ENCODE peak calls at places on chromosomes 11 and 22, in six cellular contexts. M is cardiac fibroblast; F is RWPE2; C is CD4-positive, alpha-beta T cell; Q is A549; W is foreskin keratinocyte. A is an unnamed sample.
A peak's percentile ranks its signal among the peaks of the same experiment; 100 is the strongest.

GRCh38 chr11:103803062-103803461 is 233.4 kb upstream of the DDI1 start:
- DNase-seq in C (no peak), W (no peak), Q (no peak), F (no peak), M (peak; percentile 86), A (no peak)

GRCh38 chr22:36104435-36104834 is 56.1 kb downstream of the APOL3 start:
- DNase-seq in W (no peak), F (no peak), Q (no peak), M (no peak), C (no peak), A (no peak)

GRCh38 chr11:82775218-82775617 is 41.6 kb upstream of the FAM181B start:
- DNase-seq in C (no peak), M (no peak), W (no peak), Q (no peak), F (no peak), A (no peak)

GRCh38 chr22:36156515-36157419 is 3.8 kb downstream of the APOL3 start:
- DNase-seq in C (peak; percentile 51), W (peak; percentile 17), M (peak; percentile 92), Q (no peak), F (no peak), A (peak; percentile 96)

GRCh38 chr11:5196067-5196466 is 4.4 kb downstream of the OR51V1 start:
- DNase-seq in Q (no peak), M (no peak), F (no peak), C (no peak), W (no peak), A (no peak)

GRCh38 chr11:122309262-122309925 is 193.4 kb upstream of the BLID start:
- DNase-seq in C (no peak), M (no peak), Q (no peak), W (no peak), F (no peak), A (no peak)

GRCh38 chr11:64887757-64888405 is 9.5 kb upstream of the EHD1 start:
- DNase-seq in Q (peak; percentile 80), F (no peak), M (peak; percentile 65), W (no peak), C (peak; percentile 84), A (peak; percentile 80)

GRCh38 chr22:45968003-45968650 is 8.8 kb downstream of the WNT7B start:
- DNase-seq in F (no peak), C (no peak), M (no peak), W (no peak), Q (no peak), A (no peak)

GRCh38 chr11:69430566-69430965 is 50.9 kb upstream of the LINC01488 start:
- DNase-seq in M (no peak), F (no peak), Q (peak; percentile 21), C (no peak), W (no peak), A (peak; percentile 37)

GRCh38 chr11:46346886-46347636 is at the start of gene DGKZ:
- DNase-seq in F (no peak), M (peak; percentile 89), C (peak; percentile 77), W (no peak), Q (peak; percentile 82), A (peak; percentile 84)

GRCh38 chr22:46652930-46653331 is 32.7 kb downstream of the GRAMD4 start:
- DNase-seq in F (no peak), C (no peak), M (peak; percentile 46), Q (no peak), W (no peak), A (no peak)

GRCh38 chr11:130145328-130145812 is 14.2 kb upstream of the ST14 start:
- DNase-seq in W (no peak), M (no peak), C (no peak), F (no peak), Q (no peak), A (no peak)

GRCh38 chr22:36985490-36985889 is 33.8 kb downstream of the TST start:
- DNase-seq in W (no peak), Q (no peak), F (no peak), C (no peak), M (no peak), A (no peak)

GRCh38 chr11:1387961-1388762 is 1.6 kb upstream of the BRSK2 start:
- DNase-seq in M (no peak), Q (peak; percentile 50), F (no peak), W (no peak), C (no peak), A (no peak)

GRCh38 chr11:121494355-121495099 is 41.8 kb upstream of the SORL1-AS1 start:
- DNase-seq in W (no peak), M (no peak), C (no peak), F (no peak), Q (no peak), A (no peak)

GRCh38 chr11:45233804-45234170 is 52.4 kb downstream of the SYT13 start:
- DNase-seq in F (no peak), M (no peak), C (no peak), W (no peak), Q (no peak), A (no peak)
- TF ChIP-seq CTCF in F (peak; percentile 32), M (no peak), C (no peak), W (no peak), Q (no peak), A (no peak)

DNA sequence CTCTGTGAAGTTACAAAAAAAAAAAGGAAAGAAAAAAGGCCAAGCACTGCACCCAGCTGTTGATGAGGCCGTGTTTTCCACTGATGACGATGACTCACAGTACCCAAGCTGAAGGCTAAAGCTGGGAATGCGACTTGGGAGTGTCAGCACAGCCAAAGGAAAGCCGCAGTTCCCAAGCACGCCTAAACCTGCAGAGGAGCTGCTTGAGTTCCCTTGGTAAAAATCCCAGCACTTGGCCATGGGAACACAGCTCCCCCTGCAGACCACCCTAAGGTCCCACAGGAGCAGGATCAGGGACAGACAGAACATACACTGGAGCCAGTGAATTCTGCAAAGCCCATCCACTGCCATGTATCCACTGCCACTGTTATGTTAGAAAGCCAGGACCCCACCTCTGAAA is 39.9 kb downstream of the SERGEF start:
- DNase-seq in F (peak; percentile 82), W (peak; percentile 91), Q (peak; percentile 62), C (no peak), M (peak; percentile 88), A (peak; percentile 92)
- TF ChIP-seq CTCF in F (peak; percentile 66), W (peak; percentile 97), Q (peak; percentile 32), C (no peak), M (peak; percentile 89), A (peak; percentile 94)

DNA sequence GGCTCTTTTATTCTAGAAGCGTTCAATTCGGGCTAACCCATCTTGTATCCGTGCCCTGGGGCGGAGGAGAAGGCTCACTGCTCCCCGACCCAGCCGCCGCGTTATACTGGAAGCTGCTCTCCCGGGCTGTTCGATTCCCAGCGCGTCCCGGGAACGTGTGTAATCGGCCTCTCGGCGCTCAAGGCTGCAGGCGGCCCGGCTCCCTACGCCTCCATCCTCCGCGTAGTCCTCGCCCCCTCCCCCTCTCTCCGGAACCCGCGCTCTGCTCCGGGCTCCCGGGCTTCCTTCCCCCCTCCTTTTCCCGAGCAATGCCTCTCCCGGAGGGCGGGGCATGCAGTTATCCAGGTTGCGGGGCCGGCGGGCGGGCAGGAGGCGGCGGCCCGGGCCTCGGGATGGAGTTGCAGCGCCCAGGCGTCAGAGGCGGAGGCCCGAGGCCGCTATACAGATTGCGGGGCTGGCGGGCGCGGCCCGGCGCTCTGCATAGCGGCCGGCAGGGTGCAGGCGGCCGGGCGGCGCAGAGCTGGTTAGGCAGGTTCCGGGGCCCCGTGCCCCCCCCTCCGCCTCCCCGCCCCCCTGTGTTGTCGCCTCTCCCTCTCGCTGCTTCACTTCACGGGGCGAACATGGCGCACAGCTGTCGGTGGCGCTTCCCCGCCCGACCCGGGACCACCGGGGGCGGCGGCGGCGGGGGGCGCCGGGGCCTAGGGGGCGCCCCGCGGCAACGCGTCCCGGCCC is at the start of gene KMT2A:
- DNase-seq in C (peak; percentile 90), M (peak; percentile 99), Q (peak; percentile 96), F (peak; percentile 97), W (peak; percentile 93), A (peak; percentile 100)
- TF ChIP-seq CTCF in C (no peak), M (no peak), Q (no peak), F (no peak), W (peak; percentile 72), A (no peak)

DNA sequence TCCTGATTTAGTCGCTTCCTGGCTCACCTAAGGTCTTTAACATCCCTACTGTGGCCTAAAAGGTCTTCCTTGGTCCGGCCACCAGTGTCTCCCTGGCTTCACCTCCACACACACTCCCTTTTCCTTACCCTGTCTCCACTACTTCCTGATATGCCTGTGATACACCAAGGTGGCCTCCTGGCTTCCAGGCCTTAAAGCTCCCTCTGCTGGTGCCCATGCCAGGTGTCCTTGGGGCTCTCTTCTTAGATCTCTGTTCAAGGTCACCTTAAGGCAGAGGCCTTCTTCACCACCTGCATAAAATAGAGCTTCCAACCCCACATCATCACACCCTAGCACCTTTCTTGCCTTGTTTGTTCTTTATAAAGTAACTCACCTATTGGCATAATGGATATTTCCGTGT is 787.7 kb downstream of the NTM start:
- DNase-seq in F (no peak), W (no peak), C (no peak), M (peak; percentile 29), Q (peak; percentile 17), A (peak; percentile 14)
- TF ChIP-seq CTCF in F (peak; percentile 71), W (peak; percentile 72), C (no peak), M (peak; percentile 60), Q (no peak), A (peak; percentile 45)

GRCh38 chr11:73374130-73374529 is 2.1 kb upstream of the RELT start:
- DNase-seq in C (no peak), W (no peak), Q (no peak), F (no peak), M (no peak), A (peak; percentile 28)

GRCh38 chr11:73376168-73376802 is at the start of gene RELT:
- DNase-seq in F (no peak), Q (peak; percentile 91), W (peak; percentile 63), M (peak; percentile 95), C (peak; percentile 90), A (peak; percentile 98)

GRCh38 chr11:73375830-73376167 is 400 bp upstream of the RELT start:
- DNase-seq in M (no peak), Q (no peak), W (no peak), C (no peak), F (no peak), A (no peak)

GRCh38 chr11:73376803-73377629 is 817 bp downstream of the RELT start:
- DNase-seq in M (peak; percentile 81), Q (peak; percentile 83), C (no peak), F (no peak), W (peak; percentile 57), A (peak; percentile 88)

DNA sequence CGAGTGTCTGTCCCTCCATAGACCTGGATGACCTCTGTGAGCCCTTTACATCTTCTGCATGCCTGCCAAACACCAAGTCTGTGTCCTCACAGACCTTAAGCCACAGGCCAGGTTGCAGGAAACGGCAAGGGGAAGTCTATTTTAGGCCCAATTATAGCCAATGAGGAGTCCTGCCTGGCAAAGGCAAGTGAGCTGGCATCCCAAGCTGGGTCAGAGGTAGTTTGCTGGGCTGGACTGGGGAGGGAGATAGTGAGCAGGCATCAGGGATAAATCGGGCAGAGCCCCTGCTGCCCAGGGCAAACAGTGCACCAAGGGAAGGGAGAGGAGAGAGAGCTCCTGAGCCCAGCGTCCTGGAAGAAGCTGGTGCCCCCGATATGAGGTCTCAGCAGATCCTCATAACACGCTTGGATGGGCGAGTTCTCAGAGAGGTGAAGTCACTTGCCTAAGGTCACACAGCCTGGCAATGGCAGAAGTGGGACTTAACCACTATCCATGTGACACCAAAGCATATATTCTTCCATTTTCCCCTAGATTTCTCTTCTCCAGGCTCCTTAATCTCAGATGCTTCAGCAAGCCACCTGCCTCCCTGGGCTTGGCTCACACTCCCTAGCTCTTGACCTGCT is 3.7 kb upstream of the RELT start:
- DNase-seq in W (no peak), M (peak; percentile 27), F (no peak), C (no peak), Q (peak; percentile 48), A (peak; percentile 39)
- TF ChIP-seq CTCF in W (peak; percentile 41), M (peak; percentile 36), F (no peak), C (no peak), Q (no peak), A (peak; percentile 11)

GRCh38 chr22:17268501-17269223 is 49.4 kb upstream of the ADA2 start:
- DNase-seq in W (no peak), Q (no peak), F (no peak), M (peak; percentile 5), C (no peak), A (no peak)
- TF ChIP-seq CTCF in W (peak; percentile 19), Q (no peak), F (no peak), M (no peak), C (no peak), A (no peak)

A was measured in foreskin fibroblast.